ENCODE peak calls at places on chromosomes 1 and 21, in four cellular contexts. P is SK-N-SH, T is Karpas-422, M is IMR-90. Q is an unnamed sample.
A peak's percentile ranks its signal among the peaks of the same experiment; 100 is the strongest.

GRCh38 chr1:67748630-67749029 is 63.6 kb downstream of the GADD45A start:
- DNase-seq in M (peak; percentile 84), T (no peak), P (no peak), Q (no peak)

GRCh38 chr1:67372898-67373297 is 57.3 kb downstream of the SERBP1 start:
- DNase-seq in P (no peak), T (no peak), M (no peak), Q (no peak)

GRCh38 chr1:61184035-61184713 is 101.8 kb downstream of the NFIA start:
- DNase-seq in T (peak; percentile 92), P (peak; percentile 25), M (peak; percentile 63), Q (no peak)

GRCh38 chr1:59292557-59292956 is 4.3 kb upstream of the FGGY start:
- DNase-seq in M (peak; percentile 80), P (no peak), T (no peak), Q (no peak)

GRCh38 chr1:170665625-170666024 is 1.7 kb downstream of the PRRX1 start:
- DNase-seq in M (no peak), P (no peak), T (no peak), Q (no peak)

GRCh38 chr1:35369922-35370671 is 101.6 kb downstream of the ZMYM4 start:
- DNase-seq in M (peak; percentile 90), P (peak; percentile 73), T (no peak), Q (no peak)

GRCh38 chr21:44291936-44292811 is 6.5 kb downstream of the AIRE start:
- DNase-seq in T (no peak), P (peak; percentile 73), M (no peak), Q (no peak)

GRCh38 chr1:11790880-11791715 is 14.7 kb downstream of the MTHFR start:
- DNase-seq in P (no peak), M (peak; percentile 95), T (no peak), Q (no peak)

GRCh38 chr1:207883660-207884245 is 27.2 kb downstream of the CD34 start:
- DNase-seq in M (no peak), T (no peak), P (no peak), Q (peak; percentile 19)

GRCh38 chr1:58785424-58786058 is 1.7 kb upstream of the JUN start:
- DNase-seq in M (peak; percentile 39), P (no peak), T (peak; percentile 47), Q (peak; percentile 85)

GRCh38 chr1:227315500-227316346 is 2.6 kb downstream of the CDC42BPA start:
- DNase-seq in M (peak; percentile 70), T (no peak), P (no peak), Q (no peak)

GRCh38 chr21:14086553-14086952 is 124.2 kb downstream of the LIPI start:
- DNase-seq in T (no peak), P (no peak), M (no peak), Q (no peak)

GRCh38 chr1:90728656-90729257 is 11.7 kb upstream of the BARHL2 start:
- DNase-seq in P (no peak), T (no peak), M (no peak), Q (peak; percentile 69)

GRCh38 chr1:90732136-90732535 is 15.0 kb upstream of the BARHL2 start:
- DNase-seq in M (no peak), T (no peak), P (no peak), Q (no peak)

GRCh38 chr1:90729484-90730246 is 12.6 kb upstream of the BARHL2 start:
- DNase-seq in P (peak; percentile 90), T (no peak), M (no peak), Q (peak; percentile 94)

GRCh38 chr1:90731382-90732050 is 14.4 kb upstream of the BARHL2 start:
- DNase-seq in T (no peak), M (no peak), P (no peak), Q (no peak)

DNA sequence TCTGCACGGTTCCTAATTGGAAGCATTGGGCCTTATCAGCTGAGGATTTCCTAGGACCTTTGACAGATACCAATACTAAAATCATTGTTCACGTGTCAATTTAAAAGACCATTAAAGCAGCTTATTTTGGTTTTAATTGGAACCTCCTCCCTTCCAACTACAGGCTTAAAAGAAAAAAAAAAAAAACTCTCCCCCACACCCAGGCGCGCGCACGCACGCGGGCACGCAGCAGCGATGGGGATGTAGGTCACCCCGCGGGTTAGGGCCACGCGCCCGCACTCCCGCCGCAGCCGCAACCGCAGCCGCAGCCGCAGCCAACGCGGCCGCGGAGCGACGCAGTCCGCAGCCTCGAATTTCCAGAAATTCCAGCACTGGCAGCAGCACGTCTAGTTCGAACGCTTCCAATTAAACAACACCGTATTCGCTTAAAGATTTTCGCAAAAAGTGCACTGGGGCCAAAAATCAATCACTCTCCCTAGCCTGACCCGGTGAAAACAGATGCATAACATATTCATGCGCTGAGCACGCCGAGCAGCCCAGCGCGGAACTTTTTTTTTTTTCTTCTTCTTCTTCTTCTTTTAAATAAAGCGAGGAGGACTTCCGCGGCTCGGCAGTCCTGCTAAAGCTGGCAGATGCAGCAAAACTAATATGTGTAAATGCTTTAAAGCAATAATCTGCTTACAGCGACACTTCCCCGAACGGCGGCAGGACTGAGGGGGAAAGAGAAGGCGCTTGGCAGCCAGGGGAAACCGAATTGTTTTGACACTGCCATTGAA is 13.3 kb upstream of the BARHL2 start:
- DNase-seq in P (peak; percentile 47), M (peak; percentile 9), T (no peak), Q (peak; percentile 65)
- H3K9ac ChIP-seq in P (no peak overlapping the region), M (no peak overlapping the region), T (no peak overlapping the region), Q (no peak overlapping the region)

DNA sequence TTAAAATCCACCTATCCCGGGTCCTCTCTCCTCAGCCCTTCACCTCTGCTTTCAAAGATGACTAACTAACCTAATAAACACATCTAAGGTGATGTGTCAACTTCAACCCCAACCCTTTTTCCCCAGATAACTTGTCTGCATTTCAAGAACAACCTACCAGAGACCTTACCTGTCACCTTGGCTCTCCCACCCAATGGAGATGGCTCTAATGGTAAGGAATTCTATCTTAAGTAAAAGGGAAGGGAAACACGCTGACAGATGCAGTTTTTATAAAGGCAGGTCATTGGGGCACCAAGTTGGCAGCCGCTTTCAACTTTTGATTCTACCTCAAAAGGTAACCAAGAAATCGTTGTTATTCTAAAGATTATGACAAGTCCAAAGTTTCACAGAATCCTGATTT is 37.6 kb downstream of the MRPL39 start:
- DNase-seq in P (no peak), T (no peak), M (no peak), Q (no peak)
- H3K9ac ChIP-seq in P (no peak overlapping the region), T (no peak overlapping the region), M (no peak overlapping the region), Q (no peak overlapping the region)

DNA sequence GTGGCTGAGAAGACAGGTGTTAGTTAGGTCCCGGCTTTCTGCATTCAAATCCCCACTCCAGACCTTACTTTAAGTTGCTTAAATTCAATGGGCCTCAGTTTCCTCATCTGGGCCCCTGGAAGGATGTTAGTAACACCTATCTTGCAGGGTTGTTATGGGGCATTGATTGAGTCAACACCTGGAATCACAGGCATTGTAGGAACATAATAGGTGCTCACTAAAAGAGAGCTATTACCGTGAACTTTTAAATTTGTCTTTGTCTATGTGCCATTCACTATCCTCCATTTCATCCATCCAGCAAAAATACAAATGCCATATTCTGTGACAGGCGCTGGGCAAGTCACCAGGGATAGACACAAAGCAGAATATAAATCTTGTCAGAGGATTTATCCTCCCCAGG is 10.5 kb upstream of the MAPKAPK2 start:
- DNase-seq in T (no peak), P (no peak), M (no peak), Q (no peak)
- H3K9ac ChIP-seq in T (no peak overlapping the region), P (no peak overlapping the region), M (no peak overlapping the region), Q (no peak overlapping the region)

GRCh38 chr1:77538956-77539509 is 143.4 kb downstream of the ZZZ3 start:
- DNase-seq in P (no peak), M (peak; percentile 93), T (peak; percentile 65), Q (no peak)
- H3K9ac ChIP-seq in P (peak overlapping the region; percentile 74), M (peak overlapping the region; percentile 50), T (peak overlapping the region; percentile 31), Q (no peak overlapping the region)

GRCh38 chr21:35323947-35324346 is 274.8 kb upstream of the RUNX1 start:
- DNase-seq in P (peak; percentile 54), T (no peak), M (no peak), Q (no peak)
- H3K9ac ChIP-seq in P (peak overlapping the region; percentile 10), T (no peak overlapping the region), M (no peak overlapping the region), Q (no peak overlapping the region)

DNA sequence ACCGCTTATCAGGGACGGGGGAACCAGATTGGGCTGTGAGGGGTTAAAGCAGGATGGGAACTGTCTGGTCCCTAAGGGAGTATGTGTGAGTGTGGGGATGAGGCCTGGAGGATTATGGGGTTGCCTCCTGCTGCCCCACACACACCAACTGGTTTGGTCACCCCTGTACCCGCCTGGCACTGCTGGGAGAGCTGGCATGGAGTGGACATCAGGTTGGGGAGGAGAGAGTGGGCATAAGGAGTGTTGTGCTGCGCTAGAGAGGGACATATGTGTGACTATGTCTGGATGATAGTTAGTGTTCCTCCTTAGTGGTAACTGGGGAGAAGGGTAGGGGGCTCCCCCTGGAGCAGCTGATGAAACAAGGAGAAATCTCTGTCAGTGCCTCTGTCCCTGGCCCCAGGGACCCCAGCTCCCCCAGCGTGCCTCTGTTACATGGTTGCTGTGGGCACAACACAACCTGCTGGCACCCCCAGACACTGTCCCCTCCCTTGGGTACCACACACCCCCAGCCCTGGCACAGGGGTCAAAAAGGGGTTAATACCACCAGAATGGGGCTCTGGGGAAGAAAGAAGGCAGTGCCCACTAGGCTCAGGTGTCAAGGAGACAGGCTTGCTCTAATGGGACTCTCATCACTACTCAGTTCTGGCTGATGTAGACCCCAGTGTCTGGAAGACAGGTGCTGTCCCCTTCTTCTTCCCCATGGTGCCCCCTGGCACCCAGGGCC is 1.9 kb downstream of the ZBTB7B start:
- DNase-seq in T (peak; percentile 59), P (no peak), M (no peak), Q (no peak)
- H3K9ac ChIP-seq in T (peak overlapping the region; percentile 93), P (peak overlapping the region; percentile 86), M (peak overlapping the region; percentile 89), Q (no peak overlapping the region)

GRCh38 chr1:219325368-219325742 is 151.7 kb downstream of the LYPLAL1 start:
- DNase-seq in M (no peak), P (no peak), T (no peak), Q (no peak)

GRCh38 chr1:219324629-219325367 is 151.1 kb downstream of the LYPLAL1 start:
- DNase-seq in P (no peak), M (peak; percentile 98), T (no peak), Q (no peak)

GRCh38 chr1:219322766-219323165 is 149.1 kb downstream of the LYPLAL1 start:
- DNase-seq in M (no peak), P (no peak), T (no peak), Q (no peak)

GRCh38 chr1:219324171-219324570 is 150.5 kb downstream of the LYPLAL1 start:
- DNase-seq in M (no peak), T (no peak), P (no peak), Q (no peak)

DNA sequence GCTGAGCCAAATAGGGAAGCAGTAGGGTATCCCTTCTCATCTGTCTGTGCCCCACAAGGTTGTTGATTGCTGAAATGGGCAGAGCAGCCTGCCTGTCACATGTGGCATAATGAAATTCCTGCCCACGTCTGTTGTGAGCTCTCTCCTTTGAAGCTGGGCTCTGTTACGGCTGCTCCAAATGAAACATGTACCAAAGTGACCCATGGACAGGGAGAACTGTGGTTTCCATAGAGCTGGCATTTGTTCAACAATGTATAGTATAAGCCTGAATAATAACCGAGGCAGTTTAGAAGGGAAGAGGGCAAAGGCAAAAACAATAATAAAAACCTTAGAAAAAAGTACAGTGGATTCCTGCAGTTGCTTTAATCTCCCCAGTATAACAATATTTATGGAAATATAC is 149.7 kb downstream of the LYPLAL1 start:
- DNase-seq in P (no peak), M (peak; percentile 40), T (no peak), Q (no peak)
- H3K9ac ChIP-seq in P (no peak overlapping the region), M (no peak overlapping the region), T (no peak overlapping the region), Q (no peak overlapping the region)

Q was measured in endodermal cell.